ENCODE peak calls at places on chromosomes 12 and 14, in nine cellular contexts. G is transverse colon, Y is A549, R is ovary, V is stomach, K is tibial nerve, H is IMR-90, M is body of pancreas, Z is adrenal gland. I is an unnamed sample.

GRCh38 chr14:101595887-101596721 is 34.8 kb downstream of the DIO3 start:
- DNase-seq in G (peak; percentile 14), Y (no peak), R (no peak), V (peak; percentile 24), K (no peak), H (no peak), M (no peak), Z (no peak), I (no peak)

GRCh38 chr12:21439347-21439746 is 1.9 kb downstream of the PYROXD1 start:
- DNase-seq in G (no peak), Y (no peak), R (no peak), V (no peak), K (no peak), H (no peak), M (no peak), Z (no peak), I (no peak)

GRCh38 chr12:105092336-105092735 is 8.1 kb upstream of the ALDH1L2 start:
- DNase-seq in G (peak; percentile 16), Y (no peak), R (no peak), V (no peak), K (no peak), H (no peak), M (peak; percentile 72), Z (no peak), I (no peak)

GRCh38 chr12:93333828-93334227 is 43.9 kb upstream of the NUDT4 start:
- DNase-seq in G (no peak), Y (no peak), R (no peak), V (no peak), K (no peak), H (no peak), M (no peak), Z (no peak), I (peak; percentile 72)

GRCh38 chr14:49946320-49947141 is 53.6 kb downstream of the ARF6 start:
- DNase-seq in G (peak; percentile 49), Y (peak; percentile 76), R (no peak), V (peak; percentile 34), K (no peak), H (peak; percentile 68), M (no peak), Z (peak; percentile 22), I (no peak)

GRCh38 chr12:58657175-58657574 is 263.1 kb downstream of the LRIG3 start:
- DNase-seq in G (no peak), Y (no peak), R (no peak), V (no peak), K (no peak), H (no peak), M (no peak), Z (no peak), I (no peak)

GRCh38 chr14:61364243-61364642 is 42.9 kb downstream of the PRKCH start:
- DNase-seq in G (no peak), Y (no peak), R (no peak), V (no peak), K (no peak), H (no peak), M (no peak), Z (no peak), I (no peak)

GRCh38 chr14:66379116-66379515 is 107.1 kb upstream of the CCDC196 start:
- DNase-seq in G (no peak), Y (no peak), R (no peak), V (peak; percentile 90), K (no peak), H (no peak), M (peak; percentile 98), Z (peak; percentile 92), I (no peak)

GRCh38 chr12:98154850-98155249 is 360.5 kb upstream of the TMPO start:
- DNase-seq in G (no peak), Y (no peak), R (no peak), V (no peak), K (no peak), H (no peak), M (peak; percentile 12), Z (no peak), I (no peak)

GRCh38 chr14:78595797-78596196 is 425.6 kb downstream of the NRXN3 start:
- DNase-seq in G (no peak), Y (no peak), R (no peak), V (no peak), K (no peak), H (no peak), M (no peak), Z (no peak), I (peak; percentile 21)

GRCh38 chr12:131797588-131797934 is 30.6 kb upstream of the MMP17 start:
- DNase-seq in G (no peak), Y (no peak), R (no peak), V (no peak), K (no peak), H (no peak), M (no peak), Z (no peak), I (no peak)

GRCh38 chr12:109052415-109053323 is at the start of gene USP30:
- DNase-seq in G (peak; percentile 89), Y (peak; percentile 95), R (peak; percentile 76), V (peak; percentile 88), K (peak; percentile 69), H (peak; percentile 85), M (peak; percentile 88), Z (peak; percentile 83), I (peak; percentile 92)

GRCh38 chr12:132214906-132215643 is 70.8 kb downstream of the NOC4L start:
- DNase-seq in G (no peak), Y (no peak), R (no peak), V (no peak), K (no peak), H (no peak), M (no peak), Z (no peak), I (no peak)

GRCh38 chr14:37179896-37180502 is 7.6 kb upstream of the SLC25A21 start:
- DNase-seq in G (no peak), Y (no peak), R (no peak), V (no peak), K (no peak), H (peak; percentile 86), M (no peak), Z (no peak), I (no peak)

GRCh38 chr14:102194856-102195255 is 55.2 kb downstream of the WDR20 start:
- DNase-seq in G (no peak), Y (no peak), R (no peak), V (no peak), K (no peak), H (no peak), M (no peak), Z (no peak), I (no peak)

GRCh38 chr12:66776974-66777373 is 98.1 kb upstream of the GRIP1 start:
- DNase-seq in G (no peak), Y (no peak), R (no peak), V (no peak), K (no peak), H (no peak), M (no peak), Z (no peak), I (no peak)

GRCh38 chr14:54567224-54567633 is 301 bp downstream of the SAMD4A start:
- DNase-seq in G (peak; percentile 34), Y (no peak), R (no peak), V (peak; percentile 26), K (no peak), H (no peak), M (no peak), Z (peak; percentile 57), I (no peak)

GRCh38 chr14:90611936-90612335 is 204.3 kb downstream of the TTC7B start:
- DNase-seq in G (no peak), Y (no peak), R (no peak), V (no peak), K (no peak), H (no peak), M (no peak), Z (no peak), I (no peak)

GRCh38 chr12:101806280-101806679 is 24.5 kb downstream of the GNPTAB start:
- DNase-seq in G (no peak), Y (no peak), R (no peak), V (no peak), K (no peak), H (no peak), M (no peak), Z (no peak), I (no peak)

GRCh38 chr12:50151047-50151687 is 16.0 kb downstream of the CERS5 start:
- DNase-seq in G (no peak), Y (no peak), R (no peak), V (no peak), K (no peak), H (peak; percentile 30), M (no peak), Z (no peak), I (no peak)

GRCh38 chr14:102516531-102517411 is 7.2 kb upstream of the ANKRD9 start:
- DNase-seq in G (peak; percentile 76), Y (peak; percentile 67), R (peak; percentile 39), V (peak; percentile 68), K (no peak), H (no peak), M (peak; percentile 65), Z (peak; percentile 72), I (peak; percentile 54)

GRCh38 chr14:93729993-93730392 is 58.3 kb downstream of the PRIMA1 start:
- DNase-seq in G (no peak), Y (no peak), R (no peak), V (no peak), K (no peak), H (no peak), M (no peak), Z (no peak), I (no peak)

GRCh38 chr14:104181761-104182530 is 43.6 kb downstream of the KIF26A start:
- DNase-seq in G (no peak), Y (no peak), R (no peak), V (no peak), K (no peak), H (no peak), M (no peak), Z (no peak), I (no peak)

GRCh38 chr12:65603428-65604351 is 220.6 kb upstream of the HMGA2 start:
- DNase-seq in G (peak; percentile 11), Y (peak; percentile 48), R (no peak), V (peak; percentile 45), K (no peak), H (peak; percentile 94), M (peak; percentile 19), Z (no peak), I (no peak)
- TF ChIP-seq POLR2A in G (no peak), Y (no peak), R (no peak), V (no peak), K (no peak), H (peak; percentile 65), M (no peak), Z (no peak), I (no peak)

GRCh38 chr12:6432991-6433390 is 11.8 kb upstream of the CD27 start:
- DNase-seq in G (no peak), Y (no peak), R (no peak), V (no peak), K (no peak), H (no peak), M (no peak), Z (no peak), I (no peak)
- TF ChIP-seq POLR2A in G (no peak), Y (no peak), R (no peak), V (no peak), K (no peak), H (no peak), M (no peak), Z (no peak), I (no peak)

GRCh38 chr14:24262821-24263733 is at the start of gene TGM1:
- DNase-seq in G (no peak), Y (no peak), R (no peak), V (no peak), K (no peak), H (no peak), M (no peak), Z (no peak), I (peak; percentile 62)
- TF ChIP-seq POLR2A in G (no peak), Y (no peak), R (no peak), V (no peak), K (no peak), H (no peak), M (no peak), Z (no peak), I (no peak)

GRCh38 chr12:112125250-112125999 is at the start of gene TRAFD1:
- DNase-seq in G (peak; percentile 98), Y (peak; percentile 99), R (peak; percentile 98), V (peak; percentile 98), K (peak; percentile 97), H (peak; percentile 96), M (peak; percentile 98), Z (peak; percentile 98), I (peak; percentile 98)
- TF ChIP-seq POLR2A in G (peak; percentile 95), Y (peak; percentile 97), R (peak; percentile 94), V (peak; percentile 78), K (peak; percentile 97), H (peak; percentile 97), M (peak; percentile 57), Z (peak; percentile 91), I (peak; percentile 96)

I was measured in erythroblast.